ENCODE peak calls at places on chromosome 3, in seven cellular contexts. H is skeletal muscle cell, O is HT1080, T is iPS-NIHi11, Y is ACHN, L is T-helper 2 cell, D is spleen. C is an unnamed sample.

GRCh38 chr3:128620268-128620691 is 30.3 kb downstream of the RPN1 start:
- DNase-seq in Y (no peak), T (no peak), O (peak), L (no peak), H (no peak), D (no peak), C (peak)

GRCh38 chr3:185254799-185255198 is 950 bp upstream of the EHHADH start:
- DNase-seq in D (no peak), T (no peak), L (no peak), O (no peak), H (no peak), Y (no peak), C (no peak)

GRCh38 chr3:114290911-114291901 is 2.6 kb upstream of the TIGIT start:
- DNase-seq in H (no peak), O (peak), T (peak), Y (peak), L (peak), D (peak), C (peak)

GRCh38 chr3:127629462-127630403 is 748 bp downstream of the PODXL2 start:
- DNase-seq in Y (no peak), O (no peak), L (peak), D (no peak), H (no peak), T (no peak), C (no peak)

GRCh38 chr3:127675651-127676391 is 3.1 kb downstream of the ABTB1 start:
- DNase-seq in T (no peak), H (no peak), Y (no peak), O (no peak), D (peak), L (no peak), C (no peak)

GRCh38 chr3:46672349-46672695 is 21.2 kb downstream of the ALS2CL start:
- DNase-seq in T (no peak), O (no peak), L (no peak), Y (no peak), H (no peak), D (no peak), C (no peak)

GRCh38 chr3:80232760-80233159 is 465.0 kb upstream of the ROBO1 start:
- DNase-seq in L (no peak), H (peak), Y (peak), D (no peak), O (peak), T (peak), C (peak)

GRCh38 chr3:138782748-138783147 is 52.0 kb downstream of the PIK3CB start:
- DNase-seq in D (no peak), T (no peak), L (no peak), Y (no peak), O (no peak), H (no peak), C (no peak)

GRCh38 chr3:109642042-109642441 is 304.7 kb upstream of the DPPA4 start:
- DNase-seq in L (no peak), Y (no peak), H (no peak), O (no peak), D (no peak), T (no peak), C (no peak)

GRCh38 chr3:156676467-156677119 is 2.2 kb downstream of the TIPARP start:
- DNase-seq in T (no peak), L (no peak), Y (peak), O (peak), D (no peak), H (no peak), C (peak)

C was measured in Calu3.